ENCODE peak calls at places on chromosomes 16 and 17, in four cellular contexts. I, E, L and P are unnamed samples.

GRCh38 chr17:72222571-72222970 is 101.8 kb downstream of the SOX9 start:
- DNase-seq in L (no peak), I (no peak), E (no peak), P (no peak)

GRCh38 chr16:80743273-80743672 is 61.1 kb downstream of the CDYL2 start:
- DNase-seq in E (no peak), I (no peak), L (no peak), P (no peak)

GRCh38 chr16:65889533-65889966 is 476.9 kb upstream of the CDH5 start:
- DNase-seq in E (no peak), L (no peak), I (no peak), P (no peak)

GRCh38 chr16:74936902-74937560 is 47.9 kb downstream of the WDR59 start:
- DNase-seq in L (no peak), E (no peak), I (no peak), P (no peak)

GRCh38 chr17:80254396-80255241 is 6.0 kb upstream of the RNF213 start:
- DNase-seq in L (peak), I (no peak), E (peak), P (no peak)

GRCh38 chr16:15973460-15973859 is 24.0 kb downstream of the ABCC1 start:
- DNase-seq in I (no peak), E (no peak), L (no peak), P (no peak)

GRCh38 chr16:53950677-53951076 is 246.7 kb downstream of the FTO start:
- DNase-seq in I (no peak), E (peak), L (no peak), P (no peak)

GRCh38 chr16:745739-746138 is 4.9 kb upstream of the CIAO3 start:
- DNase-seq in I (peak), L (no peak), E (no peak), P (no peak)

GRCh38 chr17:13415877-13416416 is 185.8 kb downstream of the HS3ST3A1 start:
- DNase-seq in E (no peak), L (no peak), I (no peak), P (peak)

GRCh38 chr17:66373944-66374817 is 71.8 kb downstream of the PRKCA start:
- DNase-seq in E (peak), I (no peak), L (peak), P (no peak)

GRCh38 chr16:2184346-2184745 is 12.1 kb downstream of the CASKIN1 start:
- DNase-seq in I (no peak), L (no peak), E (no peak), P (no peak)

GRCh38 chr17:7476474-7476873 is 3.0 kb downstream of the ZBTB4 start:
- DNase-seq in L (no peak), I (no peak), E (no peak), P (no peak)

GRCh38 chr17:13425390-13425789 is 176.3 kb downstream of the HS3ST3A1 start:
- DNase-seq in L (no peak), I (no peak), E (no peak), P (no peak)

GRCh38 chr17:75896360-75897075 is at the start of gene TRIM65:
- DNase-seq in L (peak), I (peak), E (peak), P (peak)

GRCh38 chr17:59754547-59754946 is 47.1 kb downstream of the VMP1 start:
- DNase-seq in I (no peak), E (no peak), L (no peak), P (no peak)

GRCh38 chr16:79874391-79874790 is 273.9 kb upstream of the MAF start:
- DNase-seq in L (no peak), E (no peak), I (no peak), P (no peak)

GRCh38 chr16:1974157-1975070 is 2.6 kb downstream of the TBL3 start:
- DNase-seq in I (no peak), E (no peak), L (no peak), P (peak)

GRCh38 chr16:49858200-49859129 is 2.6 kb upstream of the ZNF423 start:
- DNase-seq in I (peak), E (no peak), L (no peak), P (no peak)

GRCh38 chr17:42190491-42191180 is 3.7 kb downstream of the GHDC start:
- DNase-seq in E (no peak), L (no peak), I (no peak), P (no peak)

GRCh38 chr16:55263271-55264250 is 60.4 kb upstream of the IRX6 start:
- DNase-seq in L (no peak), E (no peak), I (no peak), P (no peak)

GRCh38 chr17:47288531-47289116 is 35.0 kb downstream of the ITGB3 start:
- DNase-seq in I (no peak), E (no peak), L (no peak), P (no peak)

GRCh38 chr16:11034481-11034931 is 90.1 kb downstream of the CLEC16A start:
- DNase-seq in I (no peak), E (no peak), L (no peak), P (no peak)

GRCh38 chr17:69757794-69758430 is 317.1 kb upstream of the KCNJ16 start:
- DNase-seq in E (no peak), L (no peak), I (no peak), P (no peak)

GRCh38 chr17:50785942-50786570 is 18.7 kb upstream of the ANKRD40CL start:
- DNase-seq in I (no peak), E (no peak), L (no peak), P (peak)

GRCh38 chr17:78576389-78577112 is 645 bp downstream of the DNAH17 start:
- DNase-seq in L (no peak), I (no peak), E (no peak), P (no peak)

GRCh38 chr16:53865492-53865863 is 161.5 kb downstream of the FTO start:
- DNase-seq in E (no peak), I (no peak), L (no peak), P (no peak)

GRCh38 chr17:16381496-16381820 is 567 bp downstream of the UBB start:
- DNase-seq in E (no peak), L (no peak), I (no peak), P (no peak)

GRCh38 chr17:57459286-57459915 is 203.1 kb downstream of the MSI2 start:
- DNase-seq in L (no peak), E (no peak), I (no peak), P (peak)

GRCh38 chr16:57863434-57864160 is 61.3 kb upstream of the KIFC3 start:
- DNase-seq in I (peak), L (no peak), E (peak), P (peak)

GRCh38 chr17:59002126-59002525 is 104.6 kb downstream of the TRIM37 start:
- DNase-seq in E (no peak), L (no peak), I (no peak), P (no peak)